ENCODE peak calls at places on chromosomes 4 and X, in four cellular contexts. N, T, A and F are unnamed samples.
A peak's percentile ranks its signal among the peaks of the same experiment; 100 is the strongest.

GRCh38 chr4:106172846-106173245 is 143.2 kb downstream of the TBCK start:
- DNase-seq in N (no peak), A (no peak), T (no peak), F (no peak)

GRCh38 chr4:148445071-148445902 is 3.1 kb upstream of the NR3C2 start:
- DNase-seq in A (no peak), T (no peak), N (peak; percentile 82), F (peak; percentile 72)

GRCh38 chrX:110406822-110407221 is 48.2 kb downstream of the RTL9 start:
- DNase-seq in A (no peak), T (no peak), N (no peak), F (no peak)

GRCh38 chrX:39813631-39814246 is 284.0 kb downstream of the BCOR start:
- DNase-seq in T (no peak), A (no peak), N (no peak), F (peak; percentile 71)

GRCh38 chrX:123339201-123339905 is 155.3 kb downstream of the GRIA3 start:
- DNase-seq in A (no peak), T (no peak), N (no peak), F (no peak)

GRCh38 chr4:76055005-76055404 is 19.1 kb upstream of the CXCL11 start:
- DNase-seq in A (peak; percentile 74), N (no peak), T (no peak), F (no peak)

GRCh38 chr4:69760455-69760854 is at the start of gene SULT1B1:
- DNase-seq in T (no peak), A (no peak), N (no peak), F (no peak)

GRCh38 chrX:150028692-150029091 is 90.4 kb upstream of the EOLA2 start:
- DNase-seq in N (no peak), A (peak; percentile 4), T (no peak), F (no peak)

GRCh38 chr4:15695240-15695699 is 7.6 kb upstream of the BST1 start:
- DNase-seq in N (no peak), A (no peak), T (no peak), F (no peak)

GRCh38 chr4:80271806-80272205 is 5.3 kb downstream of the FGF5 start:
- DNase-seq in N (no peak), T (no peak), A (no peak), F (no peak)

GRCh38 chrX:45667666-45668065 is 467.0 kb upstream of the DIPK2B start:
- DNase-seq in T (no peak), A (no peak), N (no peak), F (no peak)

GRCh38 chrX:153638041-153638371 is 9.0 kb upstream of the DUSP9 start:
- DNase-seq in N (no peak), T (no peak), A (no peak), F (peak; percentile 31)

GRCh38 chr4:86894465-86894864 is 2.2 kb upstream of the C4orf36 start:
- DNase-seq in A (no peak), T (no peak), N (no peak), F (no peak)

GRCh38 chr4:72218953-72219352 is 187.2 kb downstream of the NPFFR2 start:
- DNase-seq in N (no peak), A (no peak), T (no peak), F (no peak)

GRCh38 chr4:111046811-111047210 is 423.9 kb upstream of the PITX2 start:
- DNase-seq in A (no peak), T (no peak), N (no peak), F (no peak)

GRCh38 chrX:39899876-39900787 is 197.6 kb downstream of the BCOR start:
- DNase-seq in A (no peak), T (no peak), N (no peak), F (peak; percentile 62)

GRCh38 chr4:165454426-165454825 is 75.6 kb downstream of the CPE start:
- DNase-seq in N (no peak), A (no peak), T (peak; percentile 15), F (no peak)

GRCh38 chr4:122450847-122451246 is 5.7 kb downstream of the IL2 start:
- DNase-seq in T (peak; percentile 1), N (peak; percentile 49), A (no peak), F (no peak)

GRCh38 chr4:139740531-139741041 is 75.0 kb downstream of the MGST2 start:
- DNase-seq in N (peak; percentile 43), T (peak; percentile 83), A (no peak), F (peak; percentile 72)

GRCh38 chr4:143626134-143626859 is 74.2 kb downstream of the FREM3 start:
- DNase-seq in A (no peak), T (no peak), N (no peak), F (no peak)

GRCh38 chrX:87489071-87489470 is 28.5 kb upstream of the KLHL4 start:
- DNase-seq in T (no peak), N (no peak), A (no peak), F (no peak)

GRCh38 chrX:22122510-22122909 is 90.4 kb downstream of the PHEX start:
- DNase-seq in A (no peak), T (no peak), N (no peak), F (no peak)

GRCh38 chr4:113300384-113301011 is 251.0 kb downstream of the ANK2 start:
- DNase-seq in N (no peak), T (peak; percentile 4), A (no peak), F (no peak)

GRCh38 chr4:73446336-73446938 is 10.4 kb downstream of the AFP start:
- DNase-seq in N (no peak), T (peak; percentile 78), A (no peak), F (peak; percentile 46)

GRCh38 chrX:12480956-12481355 is 310.3 kb upstream of the PRPS2 start:
- DNase-seq in N (no peak), T (no peak), A (no peak), F (no peak)

GRCh38 chr4:72094054-72094780 is 62.4 kb downstream of the NPFFR2 start:
- DNase-seq in N (no peak), A (no peak), T (no peak), F (no peak)

GRCh38 chrX:23782863-23783568 is at the start of gene SAT1:
- DNase-seq in A (peak; percentile 65), N (peak; percentile 92), T (peak; percentile 88), F (peak; percentile 91)

GRCh38 chrX:20596856-20597255 is 330.1 kb upstream of the RPS6KA3 start:
- DNase-seq in A (no peak), T (no peak), N (no peak), F (no peak)

GRCh38 chrX:49155243-49155899 is 7.2 kb upstream of the MAGIX start:
- DNase-seq in T (no peak), A (no peak), N (peak; percentile 51), F (no peak)

GRCh38 chrX:136519069-136519468 is 12.9 kb upstream of the VGLL1 start:
- DNase-seq in T (no peak), N (no peak), A (no peak), F (no peak)

GRCh38 chrX:101677028-101677427 is 17.4 kb upstream of the ARMCX2 start:
- DNase-seq in A (no peak), T (no peak), N (no peak), F (no peak)

GRCh38 chr4:86247906-86248305 is 111.9 kb downstream of the MAPK10 start:
- DNase-seq in T (no peak), A (no peak), N (no peak), F (no peak)

GRCh38 chrX:13194291-13195103 is 125.4 kb downstream of the ATXN3L start:
- DNase-seq in T (no peak), A (no peak), N (no peak), F (no peak)

GRCh38 chr4:138311771-138312535 is 69.8 kb upstream of the SLC7A11 start:
- DNase-seq in T (no peak), A (no peak), N (no peak), F (no peak)

GRCh38 chrX:53321216-53321942 is 40.0 kb upstream of the IQSEC2 start:
- DNase-seq in T (no peak), A (no peak), N (no peak), F (peak; percentile 75)

DNA sequence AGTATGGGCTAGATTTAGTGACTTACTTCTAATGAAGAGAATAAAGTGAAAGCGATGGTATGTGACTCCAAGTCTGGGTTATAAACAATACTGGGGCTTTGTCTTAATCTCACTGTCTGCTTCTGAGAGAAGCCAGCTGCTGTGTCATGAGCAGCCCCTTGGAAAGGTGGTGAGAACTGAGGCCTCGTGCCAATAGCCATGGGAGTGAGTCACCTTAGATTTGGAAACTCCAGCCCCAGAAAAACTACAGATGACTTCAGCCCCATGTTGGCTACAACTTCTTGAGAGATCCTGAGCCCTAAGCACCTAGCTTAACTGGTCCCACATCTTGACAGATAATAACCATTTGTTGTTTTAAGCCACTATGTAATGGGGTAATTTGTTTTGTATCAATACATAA is 77.6 kb downstream of the CWH43 start:
- DNase-seq in A (no peak), T (no peak), N (no peak), F (no peak)
- TF ChIP-seq TCF12 in A (no peak), T (no peak), N (no peak), F (no peak)

DNA sequence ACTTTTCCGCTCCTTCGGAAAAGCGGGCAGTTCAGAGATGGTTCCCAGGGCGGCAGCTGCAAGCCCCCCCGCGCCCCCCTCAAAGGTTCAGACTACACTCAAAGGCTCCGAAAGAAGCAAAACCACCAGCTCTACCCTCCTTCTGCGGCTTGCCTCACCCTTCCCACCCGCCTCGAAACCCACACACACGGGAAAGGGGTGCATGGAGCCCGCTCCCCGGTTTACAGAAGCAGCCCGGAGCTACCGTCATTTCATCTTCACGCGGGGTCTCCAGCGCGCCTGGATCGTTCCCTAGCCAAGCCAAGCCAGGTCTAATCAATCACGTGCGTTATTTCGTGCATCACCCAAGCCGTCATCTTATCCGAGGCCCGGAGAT is 1.2 kb downstream of the NLGN4X start:
- DNase-seq in N (no peak), A (no peak), T (no peak), F (peak; percentile 20)
- TF ChIP-seq TCF12 in N (no peak), A (no peak), T (no peak), F (no peak)

GRCh38 chr4:150462743-150463142 is 119.2 kb upstream of the MAB21L2 start:
- DNase-seq in T (peak; percentile 14), A (no peak), N (no peak), F (no peak)
- TF ChIP-seq TCF12 in T (no peak), A (no peak), N (no peak), F (no peak)

GRCh38 chr4:142480244-142480643 is 365.9 kb downstream of the INPP4B start:
- DNase-seq in N (no peak), T (no peak), A (no peak), F (no peak)
- TF ChIP-seq TCF12 in N (no peak), T (no peak), A (no peak), F (no peak)

DNA sequence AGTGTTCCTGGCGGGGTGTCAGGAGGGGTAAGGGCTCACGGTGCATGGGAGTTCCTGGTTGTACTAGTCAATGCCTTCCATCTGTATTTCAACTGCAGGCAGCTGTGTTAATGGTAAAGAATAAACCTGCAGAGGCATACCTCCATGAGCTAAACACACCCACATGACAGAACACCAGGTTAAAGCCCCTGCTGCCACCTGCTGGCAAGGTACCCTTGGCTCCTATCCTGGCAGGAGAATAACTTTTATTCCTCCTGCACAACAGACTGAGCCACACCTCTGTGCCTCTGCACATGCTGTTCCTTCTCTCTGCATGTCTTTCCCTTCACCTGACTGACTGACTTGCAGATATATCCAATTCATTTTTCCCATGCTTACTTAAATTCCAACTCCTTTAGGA is 11.1 kb downstream of the ITIH6 start:
- DNase-seq in A (no peak), T (no peak), N (no peak), F (no peak)
- TF ChIP-seq TCF12 in A (no peak), T (no peak), N (no peak), F (no peak)